ENCODE peak calls at places on chromosomes 3 and 15, in four cellular contexts. One of them, this sample, is unnamed.

GRCh38 chr3:106399208-106399607 is 530.4 kb upstream of the CBLB start:
- DNase-seq in H9: no peak
- DNase-seq in endothelial cell of umbilical vein: no peak
- DNase-seq in IMR-90: peak; percentile 36
- DNase-seq in this sample: no peak

GRCh38 chr3:188152660-188153497 is 1.1 kb upstream of the LPP start:
- DNase-seq in IMR-90: peak; percentile 73
- DNase-seq in endothelial cell of umbilical vein: no peak
- DNase-seq in H9: peak; percentile 77
- DNase-seq in this sample: peak; percentile 87

GRCh38 chr15:65171428-65171827 is 13.7 kb downstream of the CLPX start:
- DNase-seq in H9: no peak
- DNase-seq in IMR-90: peak; percentile 14
- DNase-seq in endothelial cell of umbilical vein: no peak
- DNase-seq in this sample: peak; percentile 71

GRCh38 chr15:93417156-93418077 is 328.4 kb upstream of the RGMA start:
- DNase-seq in H9: no peak
- DNase-seq in IMR-90: no peak
- DNase-seq in endothelial cell of umbilical vein: no peak
- DNase-seq in this sample: no peak

GRCh38 chr3:139537325-139537724 is 2.2 kb downstream of the RBP1 start:
- DNase-seq in IMR-90: peak; percentile 75
- DNase-seq in H9: no peak
- DNase-seq in endothelial cell of umbilical vein: no peak
- DNase-seq in this sample: peak; percentile 59

GRCh38 chr15:101810451-101810850 is 1.6 kb upstream of the OR4F15 start:
- DNase-seq in endothelial cell of umbilical vein: no peak
- DNase-seq in H9: no peak
- DNase-seq in IMR-90: no peak
- DNase-seq in this sample: no peak

GRCh38 chr3:72634128-72634527 is 214.1 kb downstream of the SHQ1 start:
- DNase-seq in H9: no peak
- DNase-seq in endothelial cell of umbilical vein: no peak
- DNase-seq in IMR-90: no peak
- DNase-seq in this sample: no peak

GRCh38 chr3:134197681-134198261 is 52.9 kb downstream of the RYK start:
- DNase-seq in H9: no peak
- DNase-seq in IMR-90: peak; percentile 83
- DNase-seq in endothelial cell of umbilical vein: peak; percentile 72
- DNase-seq in this sample: peak; percentile 18

GRCh38 chr15:92583311-92584034 is 72.1 kb downstream of the FAM174B start:
- DNase-seq in H9: no peak
- DNase-seq in endothelial cell of umbilical vein: no peak
- DNase-seq in IMR-90: no peak
- DNase-seq in this sample: no peak

GRCh38 chr15:97235285-97235985 is 725.1 kb upstream of the ARRDC4 start:
- DNase-seq in IMR-90: peak; percentile 39
- DNase-seq in endothelial cell of umbilical vein: peak; percentile 71
- DNase-seq in H9: peak; percentile 52
- DNase-seq in this sample: no peak

GRCh38 chr3:104564045-104564643 is 802.6 kb upstream of the ALCAM start:
- DNase-seq in IMR-90: peak; percentile 52
- DNase-seq in H9: peak; percentile 28
- DNase-seq in endothelial cell of umbilical vein: peak; percentile 47
- DNase-seq in this sample: peak; percentile 66

GRCh38 chr3:181327349-181327748 is 337.8 kb upstream of the DNAJC19 start:
- DNase-seq in endothelial cell of umbilical vein: no peak
- DNase-seq in H9: no peak
- DNase-seq in IMR-90: no peak
- DNase-seq in this sample: no peak

GRCh38 chr15:52651868-52652267 is 27.3 kb downstream of the ATOSA start:
- DNase-seq in endothelial cell of umbilical vein: peak; percentile 90
- DNase-seq in IMR-90: peak; percentile 98
- DNase-seq in H9: peak; percentile 68
- DNase-seq in this sample: no peak

GRCh38 chr15:99511865-99512632 is 53.7 kb upstream of the MEF2A start:
- DNase-seq in H9: no peak
- DNase-seq in IMR-90: no peak
- DNase-seq in endothelial cell of umbilical vein: no peak
- DNase-seq in this sample: no peak

GRCh38 chr15:38308797-38309196 is 56.2 kb downstream of the SPRED1 start:
- DNase-seq in H9: no peak
- DNase-seq in endothelial cell of umbilical vein: no peak
- DNase-seq in IMR-90: no peak
- DNase-seq in this sample: no peak

GRCh38 chr15:34717729-34718128 is 37.1 kb downstream of the GJD2 start:
- DNase-seq in IMR-90: peak; percentile 28
- DNase-seq in endothelial cell of umbilical vein: no peak
- DNase-seq in H9: no peak
- DNase-seq in this sample: no peak

GRCh38 chr15:36432162-36432561 is 147.3 kb upstream of the CDIN1 start:
- DNase-seq in endothelial cell of umbilical vein: no peak
- DNase-seq in IMR-90: peak; percentile 88
- DNase-seq in H9: no peak
- DNase-seq in this sample: no peak

GRCh38 chr15:101560722-101561583 is 71.4 kb upstream of the PCSK6 start:
- DNase-seq in IMR-90: no peak
- DNase-seq in endothelial cell of umbilical vein: no peak
- DNase-seq in H9: no peak
- DNase-seq in this sample: no peak

GRCh38 chr15:31200735-31201151 is 99.2 kb upstream of the TRPM1 start:
- DNase-seq in IMR-90: peak; percentile 39
- DNase-seq in H9: peak; percentile 86
- DNase-seq in endothelial cell of umbilical vein: peak; percentile 24
- DNase-seq in this sample: no peak

GRCh38 chr3:147744967-147745366 is 335.8 kb downstream of the ZIC1 start:
- DNase-seq in endothelial cell of umbilical vein: no peak
- DNase-seq in H9: no peak
- DNase-seq in IMR-90: no peak
- DNase-seq in this sample: no peak
- H2AFZ ChIP-seq in endothelial cell of umbilical vein: no peak overlapping the region
- H2AFZ ChIP-seq in H9: peak overlapping the region; percentile 32
- H2AFZ ChIP-seq in IMR-90: no peak overlapping the region
- H2AFZ ChIP-seq in this sample: no peak overlapping the region

GRCh38 chr15:40090774-40091455 is 17.8 kb downstream of the BMF start:
- DNase-seq in endothelial cell of umbilical vein: no peak
- DNase-seq in H9: no peak
- DNase-seq in IMR-90: no peak
- DNase-seq in this sample: no peak

GRCh38 chr15:40087991-40088928 is 20.4 kb downstream of the BMF start:
- DNase-seq in H9: no peak
- DNase-seq in endothelial cell of umbilical vein: no peak
- DNase-seq in IMR-90: no peak
- DNase-seq in this sample: no peak

GRCh38 chr15:40087095-40087805 is 21.4 kb downstream of the BMF start:
- DNase-seq in IMR-90: no peak
- DNase-seq in H9: no peak
- DNase-seq in endothelial cell of umbilical vein: no peak
- DNase-seq in this sample: no peak

GRCh38 chr15:40091861-40092415 is 16.7 kb downstream of the BMF start:
- DNase-seq in IMR-90: no peak
- DNase-seq in H9: no peak
- DNase-seq in endothelial cell of umbilical vein: no peak
- DNase-seq in this sample: no peak

DNA sequence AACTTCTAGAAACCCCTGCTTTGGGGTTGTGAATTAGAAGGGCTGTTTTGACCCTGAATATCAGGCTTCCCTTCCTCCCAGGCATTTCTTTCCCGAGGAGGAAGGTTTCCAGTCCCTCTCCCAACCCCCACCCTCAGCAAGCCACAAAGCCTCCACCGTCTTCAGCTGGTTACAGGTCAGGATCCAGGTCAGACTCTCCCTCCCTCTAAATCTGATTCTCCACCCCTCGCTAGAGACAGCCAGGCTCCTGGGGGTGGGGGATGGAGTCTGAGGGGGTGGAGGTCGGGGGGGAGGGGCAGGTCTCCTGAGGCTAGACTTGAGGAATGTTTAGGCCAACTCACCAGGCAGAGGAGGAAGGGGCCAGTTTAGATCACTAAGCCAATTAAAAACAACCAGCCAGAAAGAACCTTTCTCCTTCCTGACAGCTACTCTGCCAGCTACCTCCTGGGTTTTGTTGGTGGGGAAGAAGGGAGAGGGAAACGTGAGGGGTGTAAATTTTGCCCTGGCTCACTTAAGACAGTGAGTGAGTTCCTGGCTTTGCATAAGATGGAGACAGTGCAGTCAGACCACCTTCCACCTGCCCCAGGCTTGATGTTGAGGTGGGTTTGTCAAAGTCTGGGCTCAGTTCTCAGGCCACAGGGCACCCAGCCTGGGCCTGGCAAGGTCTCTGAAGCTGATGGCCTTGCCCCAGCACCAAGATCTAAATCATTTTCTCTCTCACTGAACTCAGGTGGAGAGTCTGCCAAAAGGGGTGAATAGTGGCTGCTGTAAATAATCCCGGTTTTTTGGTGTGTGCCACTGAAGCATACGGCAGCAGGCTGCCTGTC is 19.5 kb downstream of the BMF start:
- DNase-seq in IMR-90: peak; percentile 29
- DNase-seq in H9: peak; percentile 78
- DNase-seq in endothelial cell of umbilical vein: no peak
- DNase-seq in this sample: no peak
- H2AFZ ChIP-seq in IMR-90: peak overlapping the region; percentile 84
- H2AFZ ChIP-seq in H9: no peak overlapping the region
- H2AFZ ChIP-seq in endothelial cell of umbilical vein: no peak overlapping the region
- H2AFZ ChIP-seq in this sample: no peak overlapping the region

GRCh38 chr15:72288291-72288690 is 15.9 kb upstream of the PARP6 start:
- DNase-seq in IMR-90: no peak
- DNase-seq in H9: no peak
- DNase-seq in endothelial cell of umbilical vein: no peak
- DNase-seq in this sample: no peak

GRCh38 chr15:72288796-72289596 is 16.6 kb upstream of the PARP6 start:
- DNase-seq in endothelial cell of umbilical vein: no peak
- DNase-seq in IMR-90: no peak
- DNase-seq in H9: peak; percentile 33
- DNase-seq in this sample: no peak

GRCh38 chr15:72285927-72286516 is 13.7 kb upstream of the PARP6 start:
- DNase-seq in H9: peak; percentile 72
- DNase-seq in endothelial cell of umbilical vein: peak; percentile 40
- DNase-seq in IMR-90: peak; percentile 14
- DNase-seq in this sample: no peak

GRCh38 chr15:72284781-72285180 is 12.4 kb upstream of the PARP6 start:
- DNase-seq in IMR-90: peak; percentile 20
- DNase-seq in H9: no peak
- DNase-seq in endothelial cell of umbilical vein: no peak
- DNase-seq in this sample: no peak

GRCh38 chr15:72285402-72285801 is 13.0 kb upstream of the PARP6 start:
- DNase-seq in H9: peak; percentile 73
- DNase-seq in endothelial cell of umbilical vein: no peak
- DNase-seq in IMR-90: no peak
- DNase-seq in this sample: no peak
- H2AFZ ChIP-seq in H9: no peak overlapping the region
- H2AFZ ChIP-seq in endothelial cell of umbilical vein: no peak overlapping the region
- H2AFZ ChIP-seq in IMR-90: no peak overlapping the region
- H2AFZ ChIP-seq in this sample: no peak overlapping the region

DNA sequence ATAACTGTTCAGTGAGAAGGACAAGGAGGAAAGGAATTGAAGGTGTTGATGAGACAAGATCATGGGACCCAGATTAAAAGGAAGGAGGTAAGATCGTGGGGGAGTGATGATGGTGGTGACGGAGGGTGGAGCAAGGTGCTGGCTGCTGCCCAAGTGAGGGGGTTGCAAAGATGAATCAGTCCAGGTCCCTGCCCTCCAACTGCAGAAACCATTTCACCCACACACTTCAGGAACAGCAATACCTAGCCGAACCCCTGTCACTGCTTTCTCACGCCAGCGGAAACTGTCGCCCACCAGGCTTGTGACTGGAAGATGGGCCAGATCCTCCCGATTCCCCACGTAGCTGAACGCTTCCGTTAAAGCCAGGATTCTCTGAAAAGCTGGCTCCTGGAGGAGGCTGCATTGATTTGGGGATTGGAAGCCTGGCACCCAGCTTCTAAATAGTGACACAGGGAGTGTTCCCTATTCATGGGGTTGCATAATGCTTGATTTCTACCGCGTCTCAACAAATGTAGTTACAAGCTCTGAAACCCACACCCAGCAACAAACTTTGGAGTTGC is 3.2 kb upstream of the LSG1 start:
- DNase-seq in endothelial cell of umbilical vein: no peak
- DNase-seq in H9: no peak
- DNase-seq in IMR-90: no peak
- DNase-seq in this sample: no peak
- H2AFZ ChIP-seq in endothelial cell of umbilical vein: no peak overlapping the region
- H2AFZ ChIP-seq in H9: no peak overlapping the region
- H2AFZ ChIP-seq in IMR-90: peak overlapping the region; percentile 8
- H2AFZ ChIP-seq in this sample: no peak overlapping the region

GRCh38 chr3:114035896-114036295 is 20.4 kb downstream of the CCDC191 start:
- DNase-seq in H9: no peak
- DNase-seq in IMR-90: no peak
- DNase-seq in endothelial cell of umbilical vein: no peak
- DNase-seq in this sample: no peak
- H2AFZ ChIP-seq in H9: no peak overlapping the region
- H2AFZ ChIP-seq in IMR-90: no peak overlapping the region
- H2AFZ ChIP-seq in endothelial cell of umbilical vein: no peak overlapping the region
- H2AFZ ChIP-seq in this sample: no peak overlapping the region

DNA sequence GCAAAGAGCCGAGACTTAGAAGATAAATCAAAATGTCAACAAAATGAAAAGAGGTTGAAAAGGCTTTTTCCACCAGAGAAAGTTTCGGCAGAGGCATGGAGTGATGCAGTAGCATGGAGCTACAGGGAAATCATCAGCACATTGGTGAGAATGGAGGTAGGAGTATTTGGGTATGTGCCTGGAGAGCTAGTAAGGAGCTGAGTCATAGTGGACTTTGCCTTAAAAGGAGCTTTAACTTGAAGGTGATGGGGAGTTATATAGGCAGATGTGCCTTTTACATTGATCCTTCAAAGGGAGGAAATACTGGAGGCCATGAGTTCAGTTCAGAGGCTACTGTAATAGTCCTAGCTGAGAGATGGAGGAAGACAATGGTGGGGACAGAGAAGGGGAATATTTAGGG is 44.3 kb downstream of the IL5RA start:
- DNase-seq in IMR-90: peak; percentile 48
- DNase-seq in H9: no peak
- DNase-seq in endothelial cell of umbilical vein: no peak
- DNase-seq in this sample: no peak
- H2AFZ ChIP-seq in IMR-90: no peak overlapping the region
- H2AFZ ChIP-seq in H9: no peak overlapping the region
- H2AFZ ChIP-seq in endothelial cell of umbilical vein: no peak overlapping the region
- H2AFZ ChIP-seq in this sample: no peak overlapping the region

GRCh38 chr15:88932271-88932874 is 19.2 kb upstream of the MFGE8 start:
- DNase-seq in IMR-90: no peak
- DNase-seq in endothelial cell of umbilical vein: no peak
- DNase-seq in H9: no peak
- DNase-seq in this sample: no peak
- H2AFZ ChIP-seq in IMR-90: no peak overlapping the region
- H2AFZ ChIP-seq in endothelial cell of umbilical vein: no peak overlapping the region
- H2AFZ ChIP-seq in H9: no peak overlapping the region
- H2AFZ ChIP-seq in this sample: no peak overlapping the region